ENCODE peak calls at places on chromosomes 2 and 18, in ten cellular contexts. One of them, this sample, is unnamed. For H3K9me2, the result is how much of the 10 kb centered on the place peaks cover.

GRCh38 chr2:173109253-173110188 is 33.9 kb downstream of the MAP3K20 start:
- DNase-seq in OCI-LY7: no peak
- DNase-seq in MM.1S: peak
- DNase-seq in HCT116: no peak
- DNase-seq in Karpas-422: no peak
- DNase-seq in GM23338: no peak
- DNase-seq in SK-N-SH: no peak
- DNase-seq in PC-9: peak
- DNase-seq in PC-3: peak
- DNase-seq in GM23248: peak
- DNase-seq in this sample: no peak

GRCh38 chr2:72911256-72911655 is 6.1 kb upstream of the EMX1 start:
- DNase-seq in PC-9: peak
- DNase-seq in SK-N-SH: no peak
- DNase-seq in PC-3: peak
- DNase-seq in MM.1S: no peak
- DNase-seq in Karpas-422: no peak
- DNase-seq in HCT116: no peak
- DNase-seq in GM23338: no peak
- DNase-seq in GM23248: peak
- DNase-seq in OCI-LY7: no peak
- DNase-seq in this sample: no peak

GRCh38 chr2:146602383-146602782 is 1242.4 kb upstream of the ACVR2A start:
- DNase-seq in OCI-LY7: no peak
- DNase-seq in MM.1S: no peak
- DNase-seq in HCT116: no peak
- DNase-seq in GM23338: no peak
- DNase-seq in GM23248: peak
- DNase-seq in PC-3: peak
- DNase-seq in SK-N-SH: no peak
- DNase-seq in PC-9: no peak
- DNase-seq in Karpas-422: no peak
- DNase-seq in this sample: no peak

GRCh38 chr2:31397099-31397498 is 17.4 kb downstream of the XDH start:
- DNase-seq in PC-9: no peak
- DNase-seq in MM.1S: peak
- DNase-seq in Karpas-422: no peak
- DNase-seq in GM23338: no peak
- DNase-seq in PC-3: no peak
- DNase-seq in HCT116: no peak
- DNase-seq in SK-N-SH: no peak
- DNase-seq in GM23248: no peak
- DNase-seq in OCI-LY7: no peak
- DNase-seq in this sample: no peak

GRCh38 chr2:15993232-15993610 is 52.9 kb downstream of the MYCN start:
- DNase-seq in GM23248: no peak
- DNase-seq in GM23338: no peak
- DNase-seq in PC-3: no peak
- DNase-seq in OCI-LY7: no peak
- DNase-seq in Karpas-422: no peak
- DNase-seq in MM.1S: no peak
- DNase-seq in SK-N-SH: no peak
- DNase-seq in HCT116: no peak
- DNase-seq in PC-9: no peak
- DNase-seq in this sample: no peak

GRCh38 chr2:241870611-241871537 is 1.3 kb downstream of the RTP5 start:
- DNase-seq in GM23248: no peak
- DNase-seq in SK-N-SH: peak
- DNase-seq in PC-3: no peak
- DNase-seq in GM23338: no peak
- DNase-seq in PC-9: no peak
- DNase-seq in OCI-LY7: no peak
- DNase-seq in HCT116: no peak
- DNase-seq in Karpas-422: no peak
- DNase-seq in MM.1S: no peak
- DNase-seq in this sample: no peak

GRCh38 chr2:201642086-201642578 is 1.2 kb downstream of the TMEM237 start:
- DNase-seq in Karpas-422: peak
- DNase-seq in GM23338: peak
- DNase-seq in OCI-LY7: peak
- DNase-seq in MM.1S: no peak
- DNase-seq in GM23248: no peak
- DNase-seq in SK-N-SH: no peak
- DNase-seq in PC-3: no peak
- DNase-seq in PC-9: no peak
- DNase-seq in HCT116: no peak
- DNase-seq in this sample: no peak

GRCh38 chr2:63488118-63488713 is 100.1 kb downstream of the WDPCP start:
- DNase-seq in SK-N-SH: peak
- DNase-seq in Karpas-422: peak
- DNase-seq in MM.1S: peak
- DNase-seq in GM23248: peak
- DNase-seq in PC-3: peak
- DNase-seq in OCI-LY7: no peak
- DNase-seq in PC-9: no peak
- DNase-seq in HCT116: peak
- DNase-seq in GM23338: peak
- DNase-seq in this sample: peak

GRCh38 chr18:8767356-8767755 is 62.0 kb downstream of the MTCL1 start:
- DNase-seq in OCI-LY7: no peak
- DNase-seq in GM23248: no peak
- DNase-seq in PC-3: no peak
- DNase-seq in SK-N-SH: no peak
- DNase-seq in Karpas-422: no peak
- DNase-seq in PC-9: no peak
- DNase-seq in MM.1S: no peak
- DNase-seq in HCT116: no peak
- DNase-seq in GM23338: no peak
- DNase-seq in this sample: no peak

GRCh38 chr2:120323214-120323613 is 22.7 kb upstream of the INHBB start:
- DNase-seq in OCI-LY7: no peak
- DNase-seq in HCT116: no peak
- DNase-seq in MM.1S: no peak
- DNase-seq in PC-3: no peak
- DNase-seq in Karpas-422: no peak
- DNase-seq in GM23248: peak
- DNase-seq in SK-N-SH: no peak
- DNase-seq in PC-9: peak
- DNase-seq in GM23338: no peak
- DNase-seq in this sample: no peak

GRCh38 chr2:219468410-219469185 is 30.1 kb upstream of the GMPPA start:
- DNase-seq in MM.1S: no peak
- DNase-seq in GM23248: no peak
- DNase-seq in GM23338: no peak
- DNase-seq in SK-N-SH: no peak
- DNase-seq in OCI-LY7: no peak
- DNase-seq in Karpas-422: no peak
- DNase-seq in PC-3: no peak
- DNase-seq in HCT116: no peak
- DNase-seq in PC-9: no peak
- DNase-seq in this sample: no peak

GRCh38 chr2:64667535-64667934 is 13.8 kb upstream of the SERTAD2 start:
- DNase-seq in GM23248: no peak
- DNase-seq in PC-9: no peak
- DNase-seq in GM23338: no peak
- DNase-seq in Karpas-422: peak
- DNase-seq in SK-N-SH: no peak
- DNase-seq in OCI-LY7: peak
- DNase-seq in HCT116: no peak
- DNase-seq in MM.1S: no peak
- DNase-seq in PC-3: no peak
- DNase-seq in this sample: no peak

GRCh38 chr2:181178823-181179412 is 198.5 kb downstream of the UBE2E3 start:
- DNase-seq in GM23338: peak
- DNase-seq in SK-N-SH: peak
- DNase-seq in Karpas-422: peak
- DNase-seq in GM23248: no peak
- DNase-seq in MM.1S: no peak
- DNase-seq in PC-3: peak
- DNase-seq in PC-9: no peak
- DNase-seq in HCT116: peak
- DNase-seq in OCI-LY7: peak
- DNase-seq in this sample: no peak

GRCh38 chr2:238730001-238730669 is 117.8 kb upstream of the TWIST2 start:
- DNase-seq in PC-3: no peak
- DNase-seq in GM23248: no peak
- DNase-seq in PC-9: no peak
- DNase-seq in MM.1S: no peak
- DNase-seq in SK-N-SH: no peak
- DNase-seq in GM23338: no peak
- DNase-seq in Karpas-422: peak
- DNase-seq in HCT116: no peak
- DNase-seq in OCI-LY7: no peak
- DNase-seq in this sample: no peak

GRCh38 chr18:63831080-63831788 is 56.0 kb downstream of the SERPINB7 start:
- DNase-seq in PC-3: peak
- DNase-seq in MM.1S: peak
- DNase-seq in SK-N-SH: no peak
- DNase-seq in OCI-LY7: no peak
- DNase-seq in Karpas-422: no peak
- DNase-seq in GM23338: no peak
- DNase-seq in GM23248: peak
- DNase-seq in PC-9: no peak
- DNase-seq in HCT116: no peak
- DNase-seq in this sample: no peak

DNA sequence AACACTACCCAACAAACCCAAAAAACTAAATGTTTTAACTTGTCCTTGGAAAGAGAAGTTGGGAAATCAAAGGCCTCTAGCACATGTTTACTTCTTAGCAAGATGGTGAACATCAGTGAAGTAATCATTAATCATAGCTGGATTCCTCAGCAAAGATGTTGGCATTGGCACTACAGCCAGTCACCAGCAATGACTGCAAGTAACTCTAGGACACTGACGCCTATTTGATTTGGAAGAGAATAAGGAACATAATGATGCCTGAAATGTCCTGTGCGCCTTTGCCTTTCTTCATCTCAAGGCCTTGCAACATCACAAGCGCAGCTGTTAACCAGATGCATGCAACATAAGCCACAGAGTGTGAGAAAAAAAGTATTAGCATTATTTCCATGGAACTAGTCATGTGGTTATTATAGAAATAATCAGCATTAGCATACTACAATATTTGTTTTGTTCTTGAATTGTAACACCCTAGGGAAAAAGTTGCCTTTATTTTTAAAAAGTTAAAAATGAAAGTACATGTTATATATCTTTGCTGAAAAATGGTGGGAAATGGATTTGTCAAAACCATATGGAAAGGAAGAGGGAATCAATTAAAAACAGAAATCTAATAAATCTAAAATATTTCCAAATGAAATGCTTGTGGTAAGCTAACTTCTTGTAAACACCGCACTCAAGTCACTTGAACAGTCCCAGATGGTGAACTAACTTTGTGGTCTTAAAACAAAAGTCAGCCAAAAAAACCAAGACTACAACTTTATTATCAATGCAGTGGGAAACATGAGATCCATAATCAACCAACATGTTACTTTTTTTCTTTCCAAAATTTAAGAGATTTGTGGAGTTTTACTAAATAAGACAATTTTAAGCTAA is 55.6 kb downstream of the THADA start:
- DNase-seq in GM23338: no peak
- DNase-seq in OCI-LY7: no peak
- DNase-seq in MM.1S: no peak
- DNase-seq in PC-3: peak
- DNase-seq in HCT116: no peak
- DNase-seq in GM23248: peak
- DNase-seq in Karpas-422: no peak
- DNase-seq in PC-9: peak
- DNase-seq in SK-N-SH: no peak
- DNase-seq in this sample: peak
- H3K9me2 ChIP-seq in GM23338: under half
- H3K9me2 ChIP-seq in OCI-LY7: under half
- H3K9me2 ChIP-seq in MM.1S: under half
- H3K9me2 ChIP-seq in PC-3: under half
- H3K9me2 ChIP-seq in HCT116: under half
- H3K9me2 ChIP-seq in GM23248: under half
- H3K9me2 ChIP-seq in Karpas-422: under half
- H3K9me2 ChIP-seq in PC-9: under half
- H3K9me2 ChIP-seq in SK-N-SH: under half
- H3K9me2 ChIP-seq in this sample: under half

DNA sequence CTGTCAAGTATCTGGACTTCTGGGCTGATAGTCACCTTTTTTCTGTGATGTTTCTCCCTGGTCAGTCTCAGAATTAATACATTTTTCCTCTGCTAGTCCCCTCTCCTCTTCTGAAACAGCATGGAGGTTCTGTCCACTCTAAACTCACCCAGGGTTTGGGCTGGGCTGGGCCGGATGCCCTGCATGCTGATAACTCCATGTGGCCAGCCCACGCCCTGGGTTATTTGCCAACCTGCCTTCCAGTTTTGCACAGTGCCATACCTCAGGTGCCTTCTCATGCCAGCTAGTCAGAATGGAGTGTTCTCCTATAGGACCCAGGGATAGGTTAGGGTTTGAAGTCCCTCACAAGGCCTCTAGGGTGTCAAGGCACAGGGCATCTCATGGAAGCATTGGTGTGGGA is 32.2 kb downstream of the MEX3C start:
- DNase-seq in GM23248: no peak
- DNase-seq in MM.1S: no peak
- DNase-seq in HCT116: no peak
- DNase-seq in PC-9: no peak
- DNase-seq in Karpas-422: no peak
- DNase-seq in OCI-LY7: no peak
- DNase-seq in PC-3: no peak
- DNase-seq in GM23338: no peak
- DNase-seq in SK-N-SH: no peak
- DNase-seq in this sample: no peak
- H3K9me2 ChIP-seq in GM23248: under half
- H3K9me2 ChIP-seq in MM.1S: under half
- H3K9me2 ChIP-seq in HCT116: under half
- H3K9me2 ChIP-seq in PC-9: under half
- H3K9me2 ChIP-seq in Karpas-422: under half
- H3K9me2 ChIP-seq in OCI-LY7: under half
- H3K9me2 ChIP-seq in PC-3: under half
- H3K9me2 ChIP-seq in GM23338: under half
- H3K9me2 ChIP-seq in SK-N-SH: under half
- H3K9me2 ChIP-seq in this sample: under half

DNA sequence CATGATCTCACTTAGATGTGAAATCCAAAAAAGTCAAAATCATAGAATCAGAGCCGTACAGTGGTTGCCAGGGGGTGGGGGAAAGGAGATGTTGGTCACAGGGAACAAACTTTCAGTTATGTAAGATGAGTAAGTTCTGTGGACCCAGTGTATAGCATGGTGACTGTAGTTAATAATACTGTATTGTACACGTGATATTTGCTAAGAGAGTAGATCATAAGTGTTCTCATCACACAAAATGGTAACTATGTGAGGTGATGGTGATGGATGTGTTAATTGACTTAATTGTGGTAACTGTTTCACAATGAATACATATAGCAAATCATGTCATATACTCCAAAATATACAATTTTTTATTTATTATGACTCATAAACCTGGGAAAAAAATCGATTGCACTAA is 202.1 kb upstream of the SMAD7 start:
- DNase-seq in HCT116: no peak
- DNase-seq in OCI-LY7: no peak
- DNase-seq in PC-3: no peak
- DNase-seq in GM23338: no peak
- DNase-seq in SK-N-SH: no peak
- DNase-seq in GM23248: no peak
- DNase-seq in MM.1S: no peak
- DNase-seq in Karpas-422: no peak
- DNase-seq in PC-9: no peak
- DNase-seq in this sample: no peak
- H3K9me2 ChIP-seq in HCT116: under half
- H3K9me2 ChIP-seq in OCI-LY7: under half
- H3K9me2 ChIP-seq in PC-3: under half
- H3K9me2 ChIP-seq in GM23338: under half
- H3K9me2 ChIP-seq in SK-N-SH: under half
- H3K9me2 ChIP-seq in GM23248: under half
- H3K9me2 ChIP-seq in MM.1S: under half
- H3K9me2 ChIP-seq in Karpas-422: under half
- H3K9me2 ChIP-seq in PC-9: under half
- H3K9me2 ChIP-seq in this sample: under half

GRCh38 chr18:6373187-6373586 is 41.5 kb downstream of the L3MBTL4 start:
- DNase-seq in PC-3: no peak
- DNase-seq in GM23338: no peak
- DNase-seq in OCI-LY7: no peak
- DNase-seq in HCT116: no peak
- DNase-seq in Karpas-422: no peak
- DNase-seq in MM.1S: no peak
- DNase-seq in SK-N-SH: no peak
- DNase-seq in PC-9: no peak
- DNase-seq in GM23248: no peak
- DNase-seq in this sample: no peak
- H3K9me2 ChIP-seq in PC-3: under half
- H3K9me2 ChIP-seq in GM23338: under half
- H3K9me2 ChIP-seq in OCI-LY7: under half
- H3K9me2 ChIP-seq in HCT116: under half
- H3K9me2 ChIP-seq in Karpas-422: under half
- H3K9me2 ChIP-seq in MM.1S: under half
- H3K9me2 ChIP-seq in SK-N-SH: under half
- H3K9me2 ChIP-seq in PC-9: under half
- H3K9me2 ChIP-seq in GM23248: under half
- H3K9me2 ChIP-seq in this sample: under half

This sample was measured in hepatocyte.